ENCODE peak calls at places on chromosomes 3 and 15, in six cellular contexts. One of them, this sample, is unnamed.

GRCh38 chr3:27454914-27455313 is 29.3 kb downstream of the SLC4A7 start:
- DNase-seq in pancreas: no peak
- DNase-seq in psoas muscle: no peak
- DNase-seq in astrocyte: no peak
- DNase-seq in heart left ventricle: no peak
- DNase-seq in tibial artery: no peak
- DNase-seq in this sample: no peak

GRCh38 chr3:115648559-115648958 is 25.2 kb downstream of the GAP43 start:
- DNase-seq in pancreas: no peak
- DNase-seq in psoas muscle: no peak
- DNase-seq in astrocyte: peak; percentile 53
- DNase-seq in heart left ventricle: no peak
- DNase-seq in tibial artery: no peak
- DNase-seq in this sample: no peak

GRCh38 chr3:152400912-152401311 is 132.2 kb downstream of the MBNL1 start:
- DNase-seq in pancreas: no peak
- DNase-seq in psoas muscle: no peak
- DNase-seq in astrocyte: peak; percentile 85
- DNase-seq in heart left ventricle: no peak
- DNase-seq in tibial artery: no peak
- DNase-seq in this sample: no peak

GRCh38 chr3:169914321-169914720 is 2.9 kb downstream of the SAMD7 start:
- DNase-seq in pancreas: no peak
- DNase-seq in psoas muscle: no peak
- DNase-seq in astrocyte: peak; percentile 48
- DNase-seq in heart left ventricle: no peak
- DNase-seq in tibial artery: no peak
- DNase-seq in this sample: no peak

GRCh38 chr3:126542340-126543241 is 16.1 kb downstream of the C3orf22 start:
- DNase-seq in pancreas: peak; percentile 9
- DNase-seq in psoas muscle: peak; percentile 30
- DNase-seq in astrocyte: no peak
- DNase-seq in heart left ventricle: peak; percentile 14
- DNase-seq in tibial artery: no peak
- DNase-seq in this sample: no peak

GRCh38 chr15:74543583-74543982 is 2.6 kb downstream of the ARID3B start:
- DNase-seq in pancreas: no peak
- DNase-seq in psoas muscle: no peak
- DNase-seq in astrocyte: no peak
- DNase-seq in heart left ventricle: no peak
- DNase-seq in tibial artery: no peak
- DNase-seq in this sample: peak; percentile 40

GRCh38 chr15:59562787-59563186 is 48.8 kb upstream of the GCNT3 start:
- DNase-seq in pancreas: no peak
- DNase-seq in psoas muscle: no peak
- DNase-seq in astrocyte: no peak
- DNase-seq in heart left ventricle: no peak
- DNase-seq in tibial artery: no peak
- DNase-seq in this sample: no peak

GRCh38 chr3:52099006-52099405 is 42.6 kb upstream of the DUSP7 start:
- DNase-seq in pancreas: no peak
- DNase-seq in psoas muscle: peak; percentile 54
- DNase-seq in astrocyte: peak; percentile 38
- DNase-seq in heart left ventricle: peak; percentile 31
- DNase-seq in tibial artery: no peak
- DNase-seq in this sample: no peak

GRCh38 chr3:77825045-77825827 is 785.3 kb downstream of the ROBO2 start:
- DNase-seq in pancreas: peak; percentile 16
- DNase-seq in psoas muscle: peak; percentile 32
- DNase-seq in astrocyte: peak; percentile 91
- DNase-seq in heart left ventricle: no peak
- DNase-seq in tibial artery: no peak
- DNase-seq in this sample: no peak

GRCh38 chr3:69505770-69506407 is 120.0 kb upstream of the FRMD4B start:
- DNase-seq in pancreas: no peak
- DNase-seq in psoas muscle: no peak
- DNase-seq in astrocyte: no peak
- DNase-seq in heart left ventricle: no peak
- DNase-seq in tibial artery: no peak
- DNase-seq in this sample: no peak

GRCh38 chr15:99143655-99144610 is 39.1 kb downstream of the SYNM start:
- DNase-seq in pancreas: no peak
- DNase-seq in psoas muscle: peak; percentile 93
- DNase-seq in astrocyte: no peak
- DNase-seq in heart left ventricle: peak; percentile 74
- DNase-seq in tibial artery: peak; percentile 94
- DNase-seq in this sample: no peak

GRCh38 chr3:30097022-30097650 is 509.3 kb upstream of the TGFBR2 start:
- DNase-seq in pancreas: no peak
- DNase-seq in psoas muscle: no peak
- DNase-seq in astrocyte: no peak
- DNase-seq in heart left ventricle: no peak
- DNase-seq in tibial artery: no peak
- DNase-seq in this sample: no peak

GRCh38 chr3:134754768-134755559 is 40.1 kb upstream of the EPHB1 start:
- DNase-seq in pancreas: no peak
- DNase-seq in psoas muscle: peak; percentile 72
- DNase-seq in astrocyte: peak; percentile 2
- DNase-seq in heart left ventricle: peak; percentile 57
- DNase-seq in tibial artery: no peak
- DNase-seq in this sample: no peak

GRCh38 chr3:30180305-30181275 is 425.8 kb upstream of the TGFBR2 start:
- DNase-seq in pancreas: no peak
- DNase-seq in psoas muscle: no peak
- DNase-seq in astrocyte: no peak
- DNase-seq in heart left ventricle: no peak
- DNase-seq in tibial artery: no peak
- DNase-seq in this sample: no peak

GRCh38 chr3:48067271-48067670 is 51.1 kb upstream of the MAP4 start:
- DNase-seq in pancreas: no peak
- DNase-seq in psoas muscle: no peak
- DNase-seq in astrocyte: no peak
- DNase-seq in heart left ventricle: no peak
- DNase-seq in tibial artery: no peak
- DNase-seq in this sample: no peak

GRCh38 chr3:48070030-48070429 is 53.8 kb upstream of the MAP4 start:
- DNase-seq in pancreas: no peak
- DNase-seq in psoas muscle: no peak
- DNase-seq in astrocyte: no peak
- DNase-seq in heart left ventricle: no peak
- DNase-seq in tibial artery: no peak
- DNase-seq in this sample: no peak

GRCh38 chr3:48069339-48069738 is 53.1 kb upstream of the MAP4 start:
- DNase-seq in pancreas: no peak
- DNase-seq in psoas muscle: no peak
- DNase-seq in astrocyte: no peak
- DNase-seq in heart left ventricle: no peak
- DNase-seq in tibial artery: no peak
- DNase-seq in this sample: no peak

GRCh38 chr3:48065035-48065434 is 48.8 kb upstream of the MAP4 start:
- DNase-seq in pancreas: no peak
- DNase-seq in psoas muscle: no peak
- DNase-seq in astrocyte: no peak
- DNase-seq in heart left ventricle: no peak
- DNase-seq in tibial artery: no peak
- DNase-seq in this sample: no peak

GRCh38 chr3:48068886-48069285 is 52.7 kb upstream of the MAP4 start:
- DNase-seq in pancreas: no peak
- DNase-seq in psoas muscle: no peak
- DNase-seq in astrocyte: no peak
- DNase-seq in heart left ventricle: no peak
- DNase-seq in tibial artery: no peak
- DNase-seq in this sample: no peak
- H3K27ac ChIP-seq in pancreas: no peak overlapping the region
- H3K27ac ChIP-seq in psoas muscle: peak overlapping the region; percentile 75
- H3K27ac ChIP-seq in astrocyte: no peak overlapping the region
- H3K27ac ChIP-seq in heart left ventricle: peak overlapping the region; percentile 3
- H3K27ac ChIP-seq in tibial artery: no peak overlapping the region
- H3K27ac ChIP-seq in this sample: no peak overlapping the region

GRCh38 chr3:187735383-187735782 is 9.9 kb downstream of the BCL6 start:
- DNase-seq in pancreas: no peak
- DNase-seq in psoas muscle: no peak
- DNase-seq in astrocyte: no peak
- DNase-seq in heart left ventricle: no peak
- DNase-seq in tibial artery: no peak
- DNase-seq in this sample: no peak
- H3K4me3 ChIP-seq in pancreas: no peak overlapping the region
- H3K4me3 ChIP-seq in psoas muscle: peak overlapping the region; percentile 93
- H3K4me3 ChIP-seq in astrocyte: no peak overlapping the region
- H3K4me3 ChIP-seq in heart left ventricle: peak overlapping the region; percentile 61
- H3K4me3 ChIP-seq in tibial artery: no peak overlapping the region
- H3K4me3 ChIP-seq in this sample: no peak overlapping the region

DNA sequence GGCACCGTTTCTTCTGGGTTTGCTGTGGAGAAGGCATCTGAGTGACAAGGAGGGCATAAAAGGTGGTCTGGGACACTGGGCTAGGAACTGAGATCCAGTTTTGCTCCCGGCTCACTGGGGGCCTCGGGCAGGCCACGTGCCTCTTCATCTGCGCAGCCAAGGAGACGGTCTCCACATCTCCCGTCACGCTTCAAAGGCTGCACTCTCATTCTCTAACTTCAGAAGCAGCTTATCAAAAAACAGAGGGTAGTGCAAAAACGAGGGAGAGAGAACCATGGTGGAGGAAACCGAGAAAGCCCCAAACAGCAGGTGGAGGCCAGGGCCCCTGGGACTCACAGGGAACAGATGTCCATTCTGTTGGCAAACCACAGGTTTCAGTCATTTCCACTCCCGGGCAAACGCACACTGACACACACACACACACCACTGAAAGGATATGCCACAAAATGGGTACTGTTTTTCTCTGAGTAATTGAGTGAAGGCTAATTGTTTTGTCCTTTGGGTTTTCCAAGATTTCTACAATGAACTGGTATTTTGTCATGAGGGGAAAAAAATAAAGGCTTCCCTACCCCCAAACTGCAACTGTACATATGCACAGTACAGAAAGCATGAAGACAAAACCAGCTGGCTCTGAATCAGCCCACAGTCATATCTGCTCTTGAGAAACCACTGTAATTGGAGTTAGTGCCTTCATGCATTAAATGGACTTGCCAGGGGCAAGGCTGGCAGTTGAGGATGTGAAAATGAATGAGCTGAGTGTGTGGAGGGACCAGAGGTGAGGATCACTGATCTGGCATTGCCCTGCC is 71.9 kb downstream of the MGLL start:
- DNase-seq in pancreas: no peak
- DNase-seq in psoas muscle: no peak
- DNase-seq in astrocyte: peak; percentile 77
- DNase-seq in heart left ventricle: peak; percentile 23
- DNase-seq in tibial artery: no peak
- DNase-seq in this sample: no peak
- H3K4me1 ChIP-seq in pancreas: peaks cover 8% of the 10 kb centered on the region
- H3K4me1 ChIP-seq in psoas muscle: peaks cover 45% of the 10 kb centered on the region
- H3K4me1 ChIP-seq in astrocyte: peaks cover 51% of the 10 kb centered on the region
- H3K4me1 ChIP-seq in heart left ventricle: peaks cover 57% of the 10 kb centered on the region
- H3K4me1 ChIP-seq in tibial artery: peaks cover 49% of the 10 kb centered on the region
- H3K4me1 ChIP-seq in this sample: no peaks in the 10 kb centered on the region

DNA sequence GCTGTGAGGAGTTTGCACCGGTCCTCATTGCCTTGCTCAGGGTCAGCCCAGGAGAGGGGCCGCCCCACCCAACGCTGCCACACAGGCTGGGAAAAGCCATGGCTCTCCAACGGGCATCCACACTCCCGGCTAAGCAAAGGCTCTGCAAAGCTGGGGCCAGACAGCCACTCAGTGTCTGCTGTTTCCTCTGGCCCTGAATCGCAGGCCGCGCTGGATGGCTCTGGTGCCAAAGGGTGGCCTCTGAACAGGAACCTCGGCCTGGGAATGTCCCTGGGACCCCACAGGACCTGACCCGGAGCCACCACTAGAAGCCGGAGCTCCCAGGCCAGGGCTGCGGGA is 42.9 kb downstream of the RPN1 start:
- DNase-seq in pancreas: no peak
- DNase-seq in psoas muscle: no peak
- DNase-seq in astrocyte: no peak
- DNase-seq in heart left ventricle: no peak
- DNase-seq in tibial artery: no peak
- DNase-seq in this sample: no peak
- H3K27ac ChIP-seq in pancreas: peak overlapping the region; percentile 48
- H3K27ac ChIP-seq in psoas muscle: peak overlapping the region; percentile 76
- H3K27ac ChIP-seq in astrocyte: no peak overlapping the region
- H3K27ac ChIP-seq in heart left ventricle: peak overlapping the region; percentile 68
- H3K27ac ChIP-seq in tibial artery: peak overlapping the region; percentile 69
- H3K27ac ChIP-seq in this sample: no peak overlapping the region

DNA sequence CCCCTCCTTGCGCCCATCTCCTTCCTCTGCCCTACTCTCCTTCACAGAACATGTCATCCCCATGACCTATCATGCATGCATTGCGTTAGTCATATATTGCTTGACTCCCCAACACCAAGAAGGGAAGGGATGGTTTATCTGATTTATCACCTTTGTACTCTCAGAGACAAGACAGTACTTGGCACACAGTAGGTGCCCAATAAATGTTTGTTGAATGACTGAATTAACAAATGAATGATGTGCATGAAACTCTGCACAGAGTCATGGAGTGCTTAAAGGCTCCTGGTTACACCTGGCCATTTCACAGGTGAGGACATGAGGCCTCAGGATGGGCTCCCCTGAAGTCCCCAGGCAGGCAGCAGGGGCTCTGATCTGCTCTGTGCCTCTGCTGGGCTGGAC is 59.6 kb downstream of the IQSEC1 start:
- DNase-seq in pancreas: no peak
- DNase-seq in psoas muscle: no peak
- DNase-seq in astrocyte: no peak
- DNase-seq in heart left ventricle: no peak
- DNase-seq in tibial artery: no peak
- DNase-seq in this sample: no peak
- H3K4me3 ChIP-seq in pancreas: no peak overlapping the region
- H3K4me3 ChIP-seq in psoas muscle: no peak overlapping the region
- H3K4me3 ChIP-seq in astrocyte: no peak overlapping the region
- H3K4me3 ChIP-seq in heart left ventricle: no peak overlapping the region
- H3K4me3 ChIP-seq in tibial artery: no peak overlapping the region
- H3K4me3 ChIP-seq in this sample: peak overlapping the region; percentile 83